ENCODE peak calls at places on chromosomes 13 and 19, in seven cellular contexts. M is spleen, R is HCT116, H is stomach, C is breast epithelium, U is GM12878, B is suprapubic skin. I is an unnamed sample.

GRCh38 chr19:42294471-42295137 is 7.3 kb upstream of the PRR19 start:
- DNase-seq in M (no peak), R (no peak), H (no peak), C (no peak), U (no peak), B (no peak), I (no peak)

GRCh38 chr19:14916848-14917247 is 24.4 kb upstream of the OR7C2 start:
- DNase-seq in M (no peak), R (no peak), H (no peak), C (no peak), U (no peak), B (no peak), I (no peak)

GRCh38 chr19:41529484-41530183 is 46.3 kb upstream of the CEACAM21 start:
- DNase-seq in M (no peak), R (no peak), H (no peak), C (no peak), U (no peak), B (no peak), I (no peak)

GRCh38 chr13:35808846-35809245 is 322.3 kb downstream of the DCLK1 start:
- DNase-seq in M (no peak), R (no peak), H (no peak), C (no peak), U (no peak), B (no peak), I (no peak)

GRCh38 chr13:113864303-113864890 is 521 bp upstream of the GAS6 start:
- DNase-seq in M (no peak), R (no peak), H (no peak), C (peak; percentile 15), U (no peak), B (peak; percentile 51), I (no peak)

GRCh38 chr19:16588824-16589577 is 16.8 kb upstream of the SLC35E1 start:
- DNase-seq in M (no peak), R (no peak), H (no peak), C (no peak), U (no peak), B (peak; percentile 49), I (no peak)

GRCh38 chr13:20997301-20998061 is 63.9 kb downstream of the LATS2 start:
- DNase-seq in M (no peak), R (no peak), H (no peak), C (no peak), U (no peak), B (no peak), I (no peak)

GRCh38 chr19:53246498-53246897 is 8.2 kb downstream of the ZNF677 start:
- DNase-seq in M (no peak), R (no peak), H (no peak), C (no peak), U (peak; percentile 5), B (no peak), I (no peak)

GRCh38 chr13:30047154-30047874 is 196.9 kb upstream of the UBL3 start:
- DNase-seq in M (no peak), R (no peak), H (no peak), C (no peak), U (no peak), B (no peak), I (no peak)

GRCh38 chr19:1690570-1691307 is 38.3 kb upstream of the TCF3 start:
- DNase-seq in M (no peak), R (no peak), H (peak; percentile 59), C (no peak), U (no peak), B (no peak), I (no peak)

GRCh38 chr19:8194528-8195275 is 14.5 kb upstream of the CERS4 start:
- DNase-seq in M (peak; percentile 92), R (no peak), H (peak; percentile 35), C (no peak), U (no peak), B (no peak), I (no peak)

GRCh38 chr19:1355258-1355973 is 28.3 kb upstream of the NDUFS7 start:
- DNase-seq in M (no peak), R (no peak), H (no peak), C (no peak), U (no peak), B (no peak), I (no peak)

GRCh38 chr13:114130708-114131580 is 1.5 kb downstream of the RASA3 start:
- DNase-seq in M (peak; percentile 89), R (no peak), H (no peak), C (no peak), U (no peak), B (no peak), I (peak; percentile 60)

GRCh38 chr13:92413452-92413851 is 813.2 kb upstream of the GPC6 start:
- DNase-seq in M (no peak), R (no peak), H (no peak), C (no peak), U (no peak), B (no peak), I (no peak)

GRCh38 chr19:38375098-38375493 is 725 bp downstream of the PSMD8 start:
- DNase-seq in M (no peak), R (no peak), H (no peak), C (no peak), U (no peak), B (no peak), I (no peak)

GRCh38 chr19:54030895-54031586 is 32.7 kb downstream of the VSTM1 start:
- DNase-seq in M (no peak), R (no peak), H (no peak), C (no peak), U (no peak), B (no peak), I (no peak)

GRCh38 chr19:48806818-48807589 is 3.8 kb downstream of the BCAT2 start:
- DNase-seq in M (no peak), R (no peak), H (no peak), C (no peak), U (no peak), B (no peak), I (no peak)

GRCh38 chr19:2342656-2343288 is 14.3 kb downstream of the SPPL2B start:
- DNase-seq in M (peak; percentile 52), R (no peak), H (no peak), C (no peak), U (no peak), B (no peak), I (no peak)

GRCh38 chr19:2337329-2337707 is 8.8 kb downstream of the SPPL2B start:
- DNase-seq in M (no peak), R (no peak), H (no peak), C (no peak), U (no peak), B (no peak), I (no peak)

GRCh38 chr13:95296326-95296939 is 4.8 kb downstream of the ABCC4 start:
- DNase-seq in M (no peak), R (peak; percentile 21), H (peak; percentile 72), C (no peak), U (no peak), B (no peak), I (no peak)

GRCh38 chr19:46716672-46717033 is 261 bp downstream of the PRKD2 start:
- DNase-seq in M (no peak), R (no peak), H (no peak), C (no peak), U (no peak), B (no peak), I (no peak)

GRCh38 chr13:44364601-44365000 is 9.0 kb upstream of the SERP2 start:
- DNase-seq in M (no peak), R (peak; percentile 71), H (no peak), C (no peak), U (no peak), B (no peak), I (no peak)

GRCh38 chr13:93325303-93326297 is 99.0 kb downstream of the GPC6 start:
- DNase-seq in M (no peak), R (no peak), H (no peak), C (no peak), U (no peak), B (no peak), I (no peak)

GRCh38 chr13:111488466-111489132 is 168.2 kb downstream of the TEX29 start:
- DNase-seq in M (no peak), R (no peak), H (no peak), C (no peak), U (no peak), B (no peak), I (no peak)

DNA sequence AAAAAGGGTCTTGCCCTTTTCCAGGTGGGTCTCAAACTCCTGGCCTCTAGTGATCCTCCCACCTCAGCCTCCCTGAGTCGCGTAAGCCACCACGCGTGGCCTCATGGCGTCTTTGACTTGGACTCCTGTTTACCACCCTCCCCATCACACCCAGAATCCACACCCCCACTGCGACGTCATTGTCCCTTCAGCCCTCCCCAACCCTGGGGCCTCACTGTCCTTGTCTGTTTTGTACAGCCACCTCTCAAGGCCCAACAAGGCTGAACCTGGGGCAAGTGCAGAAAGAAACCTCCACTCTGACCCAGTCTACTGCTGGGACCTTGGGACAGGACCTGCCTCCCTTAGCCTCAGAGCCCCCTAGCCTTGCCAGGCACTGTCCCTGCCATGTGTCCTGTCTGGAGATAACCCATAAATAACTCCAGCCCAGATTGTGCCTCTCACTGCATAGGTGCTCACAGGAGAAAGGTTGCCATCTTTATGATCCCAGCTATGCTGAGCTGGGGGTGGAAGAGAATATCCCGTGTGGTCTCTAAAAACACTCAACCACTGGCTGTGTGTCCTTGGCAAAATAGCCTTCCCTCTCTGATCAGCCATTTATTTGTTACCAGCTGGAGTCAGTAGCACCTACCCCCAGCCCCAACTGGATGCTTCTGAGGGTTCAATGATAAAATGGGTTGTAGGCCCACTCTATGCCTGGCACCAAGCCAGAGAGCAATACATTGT is 1.8 kb upstream of the IFI30 start:
- DNase-seq in M (no peak), R (no peak), H (no peak), C (no peak), U (no peak), B (no peak), I (no peak)
- TF ChIP-seq POLR2A in M (no peak), R (no peak), H (no peak), C (no peak), U (no peak), B (no peak), I (no peak)

DNA sequence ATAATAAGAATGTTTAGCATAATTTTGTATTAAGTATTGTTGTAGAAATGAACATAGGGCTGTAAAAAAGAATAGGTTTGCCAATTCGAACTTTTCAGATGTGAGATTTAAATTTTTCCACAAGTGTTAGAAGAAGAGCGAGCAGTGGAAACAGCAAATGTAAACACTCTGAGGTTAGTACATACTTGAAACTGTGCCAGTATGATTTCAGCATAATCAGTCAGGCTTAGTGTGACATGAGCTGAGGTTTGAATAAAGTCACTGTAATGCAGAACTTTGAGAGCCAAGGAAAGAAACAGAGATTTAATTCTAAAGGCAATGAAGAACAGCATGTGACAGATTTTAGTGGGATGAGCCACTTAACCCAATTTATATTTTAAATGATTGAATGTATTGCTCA is 2166.4 kb downstream of the PCDH9 start:
- DNase-seq in M (no peak), R (no peak), H (no peak), C (no peak), U (no peak), B (no peak), I (no peak)
- TF ChIP-seq POLR2AphosphoS5 in M (no peak), R (no peak), H (no peak), C (no peak), U (no peak), B (no peak), I (no peak)

GRCh38 chr19:33728141-33728540 is 68.5 kb upstream of the KCTD15 start:
- DNase-seq in M (no peak), R (no peak), H (no peak), C (no peak), U (no peak), B (no peak), I (no peak)
- TF ChIP-seq POLR2A in M (no peak), R (no peak), H (no peak), C (no peak), U (no peak), B (no peak), I (no peak)

GRCh38 chr13:50999641-51000040 is 90.0 kb downstream of the RNASEH2B start:
- DNase-seq in M (no peak), R (no peak), H (no peak), C (no peak), U (no peak), B (no peak), I (no peak)
- TF ChIP-seq POLR2AphosphoS5 in M (no peak), R (no peak), H (no peak), C (no peak), U (no peak), B (no peak), I (no peak)